ENCODE peak calls at places on chromosomes 12 and 14, in nine cellular contexts. X is AG10803; K is body of pancreas; L is CD4-positive, CD25-positive, alpha-beta regulatory T cell; M is HCT116; T is epithelial cell of esophagus; S is heart right ventricle; O is CD8-positive, alpha-beta T cell; P is neural progenitor cell. F is an unnamed sample.

GRCh38 chr14:50529288-50530179 is 2.8 kb downstream of the MAP4K5 start:
- DNase-seq in L (no peak), X (no peak), S (no peak), K (no peak), M (no peak), P (no peak), O (no peak), T (peak; percentile 48), F (no peak)

GRCh38 chr12:115697341-115697740 is 580.2 kb downstream of the MED13L start:
- DNase-seq in O (no peak), K (no peak), T (no peak), P (peak; percentile 49), X (no peak), S (no peak), M (no peak), L (no peak), F (no peak)

GRCh38 chr12:981176-981828 is 9.7 kb upstream of the ERC1 start:
- DNase-seq in M (no peak), T (peak; percentile 65), P (no peak), X (no peak), O (no peak), L (no peak), K (no peak), S (no peak), F (no peak)

GRCh38 chr12:7175493-7175892 is 14.0 kb upstream of the PEX5 start:
- DNase-seq in P (no peak), M (no peak), S (no peak), O (no peak), T (peak; percentile 75), K (no peak), X (peak; percentile 26), L (no peak), F (no peak)

GRCh38 chr14:95547626-95548327 is 12.9 kb downstream of the GLRX5 start:
- DNase-seq in M (no peak), O (no peak), S (no peak), T (peak; percentile 56), L (no peak), P (peak; percentile 42), K (no peak), X (peak; percentile 63), F (no peak)

GRCh38 chr12:129049917-129050316 is 196.6 kb downstream of the GLT1D1 start:
- DNase-seq in O (no peak), M (no peak), P (peak; percentile 89), L (no peak), T (no peak), S (no peak), X (no peak), K (no peak), F (no peak)

GRCh38 chr14:94113073-94113472 is 2.5 kb downstream of the IFI27 start:
- DNase-seq in K (no peak), L (no peak), O (no peak), P (no peak), S (no peak), X (no peak), T (no peak), M (no peak), F (peak; percentile 8)

GRCh38 chr12:28527631-28528249 is 337.5 kb downstream of the CCDC91 start:
- DNase-seq in P (no peak), S (no peak), L (no peak), M (no peak), T (peak; percentile 77), O (no peak), K (no peak), X (no peak), F (no peak)

GRCh38 chr14:103782376-103782775 is 65.0 kb downstream of the PPP1R13B start:
- DNase-seq in P (no peak), M (no peak), X (no peak), O (no peak), S (no peak), L (no peak), T (no peak), K (no peak), F (no peak)

GRCh38 chr12:45966486-45966885 is 23.9 kb downstream of the SCAF11 start:
- DNase-seq in X (peak; percentile 89), T (no peak), K (no peak), P (no peak), L (no peak), O (no peak), S (no peak), M (no peak), F (no peak)

GRCh38 chr12:91287753-91288152 is 105.1 kb upstream of the DCN start:
- DNase-seq in M (no peak), X (no peak), O (no peak), S (no peak), K (no peak), L (no peak), T (no peak), P (no peak), F (no peak)

GRCh38 chr14:82636426-82636825 is 1102.8 kb upstream of the SEL1L start:
- DNase-seq in O (no peak), T (no peak), S (no peak), M (no peak), P (no peak), L (no peak), K (no peak), X (no peak), F (no peak)

GRCh38 chr12:5379737-5380496 is 52.0 kb upstream of the NTF3 start:
- DNase-seq in M (peak; percentile 60), S (no peak), O (no peak), L (no peak), T (peak; percentile 50), P (no peak), X (no peak), K (peak; percentile 13), F (no peak)

GRCh38 chr14:53470351-53471043 is 317.4 kb upstream of the DDHD1 start:
- DNase-seq in O (no peak), S (peak; percentile 12), M (no peak), P (no peak), X (peak; percentile 65), L (no peak), T (peak; percentile 41), K (no peak), F (no peak)

GRCh38 chr12:29278673-29279420 is 102.1 kb downstream of the ERGIC2 start:
- DNase-seq in S (no peak), O (no peak), T (no peak), K (no peak), L (no peak), M (no peak), X (peak; percentile 48), P (no peak), F (no peak)

GRCh38 chr12:24742378-24742777 is 206.5 kb downstream of the BCAT1 start:
- DNase-seq in P (no peak), O (no peak), K (no peak), X (no peak), L (no peak), S (no peak), T (no peak), M (no peak), F (no peak)

GRCh38 chr12:89351489-89352241 is 636 bp downstream of the DUSP6 start:
- DNase-seq in S (peak; percentile 46), X (peak; percentile 52), M (no peak), L (peak; percentile 3), P (no peak), O (no peak), K (peak; percentile 59), T (no peak), F (peak; percentile 82)

GRCh38 chr12:107509421-107509820 is 176.2 kb upstream of the PWP1 start:
- DNase-seq in S (no peak), L (no peak), M (no peak), K (no peak), P (no peak), T (no peak), X (no peak), O (no peak), F (no peak)

GRCh38 chr14:50823051-50823762 is 7.8 kb downstream of the NIN start:
- DNase-seq in K (no peak), M (no peak), S (no peak), X (peak; percentile 71), O (no peak), T (no peak), L (no peak), P (no peak), F (no peak)

GRCh38 chr12:131673519-131674265 is 37.2 kb upstream of the SFSWAP start:
- DNase-seq in L (no peak), S (no peak), M (no peak), T (peak; percentile 20), X (no peak), P (no peak), O (no peak), K (no peak), F (peak; percentile 21)

DNA sequence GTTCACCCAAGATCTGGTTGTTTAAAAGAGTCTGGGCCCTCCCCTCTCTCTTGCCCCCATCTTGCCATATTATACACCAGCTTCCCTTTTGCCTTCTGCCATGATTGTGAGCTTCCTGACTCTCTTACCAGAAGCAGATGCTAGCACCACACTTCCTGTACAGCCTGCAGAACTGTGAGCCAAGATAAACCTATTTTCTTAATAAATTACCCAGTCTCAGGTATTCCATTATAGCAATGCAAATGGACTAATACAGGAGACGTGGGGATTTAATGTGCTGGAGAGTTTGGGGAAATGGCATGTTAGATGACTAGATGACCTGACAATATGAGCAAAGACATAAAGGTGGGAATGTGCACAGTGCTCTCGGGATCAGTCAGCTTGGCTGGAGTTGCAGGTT is 12.8 kb downstream of the SLC4A8 start:
- DNase-seq in K (no peak), X (no peak), O (no peak), S (no peak), T (no peak), P (no peak), M (no peak), L (no peak), F (no peak)
- H3K4me3 ChIP-seq in K (no peak overlapping the region), X (no peak overlapping the region), O (no peak overlapping the region), S (no peak overlapping the region), T (no peak overlapping the region), P (no peak overlapping the region), M (no peak overlapping the region), L (no peak overlapping the region), F (no peak overlapping the region)

DNA sequence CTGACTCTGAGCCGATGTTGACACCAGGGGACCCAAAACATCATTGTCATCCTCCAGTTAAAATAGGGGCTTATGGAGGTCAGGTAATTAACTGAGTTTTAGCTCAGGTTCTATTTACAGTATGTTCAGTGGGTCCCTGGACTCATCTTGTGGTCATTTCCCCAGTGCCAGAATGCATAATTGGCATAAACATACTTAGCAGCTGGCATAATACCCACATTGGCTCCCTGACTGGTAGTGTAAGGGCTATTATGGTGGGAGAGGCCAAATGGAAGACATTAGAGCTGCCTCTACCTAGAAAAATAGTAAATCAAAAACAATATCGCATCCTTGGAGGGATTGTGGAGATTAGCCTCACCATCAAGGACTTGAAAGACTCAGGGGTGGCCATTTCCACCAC is 350.9 kb downstream of the C12orf75 start:
- DNase-seq in L (no peak), K (no peak), X (no peak), O (no peak), S (no peak), T (no peak), M (no peak), P (no peak), F (no peak)
- H3K4me3 ChIP-seq in L (no peak overlapping the region), K (no peak overlapping the region), X (no peak overlapping the region), O (no peak overlapping the region), S (no peak overlapping the region), T (no peak overlapping the region), M (no peak overlapping the region), P (no peak overlapping the region), F (no peak overlapping the region)

GRCh38 chr14:91252901-91253794 is 8.6 kb upstream of the GPR68 start:
- DNase-seq in L (peak; percentile 53), M (no peak), S (peak; percentile 53), O (no peak), P (peak; percentile 84), K (no peak), X (no peak), T (no peak), F (no peak)
- H3K4me3 ChIP-seq in L (no peak overlapping the region), M (no peak overlapping the region), S (peak overlapping the region; percentile 63), O (peak overlapping the region; percentile 41), P (peak overlapping the region; percentile 78), K (peak overlapping the region; percentile 37), X (peak overlapping the region; percentile 57), T (peak overlapping the region; percentile 49), F (peak overlapping the region; percentile 73)

GRCh38 chr12:39032034-39032433 is 126.6 kb upstream of the CPNE8 start:
- DNase-seq in P (no peak), T (no peak), O (no peak), X (no peak), S (no peak), K (no peak), M (no peak), L (no peak), F (no peak)
- H3K4me3 ChIP-seq in P (no peak overlapping the region), T (no peak overlapping the region), O (no peak overlapping the region), X (no peak overlapping the region), S (no peak overlapping the region), K (no peak overlapping the region), M (no peak overlapping the region), L (no peak overlapping the region), F (no peak overlapping the region)